ENCODE peak calls at places on chromosomes 5 and 9, in four cellular contexts. W, N, D and E are unnamed samples.

GRCh38 chr5:136058031-136058971 is 29.5 kb downstream of the TGFBI start:
- DNase-seq in D (peak; percentile 99), W (no peak), N (peak; percentile 83), E (peak; percentile 99)

GRCh38 chr9:13529321-13530104 is 250.0 kb upstream of the MPDZ start:
- DNase-seq in W (no peak), N (no peak), D (peak; percentile 39), E (peak; percentile 66)

GRCh38 chr9:19441730-19442129 is 32.9 kb downstream of the ACER2 start:
- DNase-seq in D (no peak), W (no peak), N (no peak), E (no peak)

GRCh38 chr9:136526625-136527066 is 19.2 kb downstream of the NOTCH1 start:
- DNase-seq in D (no peak), N (no peak), W (no peak), E (no peak)

GRCh38 chr9:114779352-114779845 is 26.4 kb downstream of the TNFSF15 start:
- DNase-seq in W (peak; percentile 88), D (peak; percentile 46), N (peak; percentile 89), E (peak; percentile 90)

GRCh38 chr5:116970318-116970717 is 395.7 kb upstream of the SEMA6A start:
- DNase-seq in N (no peak), D (no peak), W (no peak), E (peak; percentile 5)

GRCh38 chr9:16032799-16033198 is 480.0 kb downstream of the CCDC171 start:
- DNase-seq in W (no peak), N (peak; percentile 55), D (peak; percentile 74), E (peak; percentile 94)

GRCh38 chr9:20376780-20377179 is 245.5 kb downstream of the MLLT3 start:
- DNase-seq in W (no peak), N (no peak), D (no peak), E (no peak)

GRCh38 chr5:142716963-142717362 is 31.1 kb upstream of the FGF1 start:
- DNase-seq in W (peak; percentile 54), N (peak; percentile 67), D (peak; percentile 57), E (peak; percentile 58)

GRCh38 chr5:180644129-180644824 is 5.1 kb downstream of the FLT4 start:
- DNase-seq in W (peak; percentile 6), D (no peak), N (no peak), E (no peak)

GRCh38 chr9:101508203-101508602 is 25.4 kb upstream of the RNF20 start:
- DNase-seq in D (no peak), N (no peak), W (no peak), E (no peak)

GRCh38 chr9:86202338-86202882 is 57.0 kb downstream of the C9orf153 start:
- DNase-seq in W (peak; percentile 35), N (peak; percentile 59), D (peak; percentile 40), E (peak; percentile 9)

GRCh38 chr9:9791621-9792020 is 821.2 kb downstream of the PTPRD start:
- DNase-seq in D (peak; percentile 11), N (peak; percentile 25), W (no peak), E (no peak)

GRCh38 chr5:148343603-148344230 is 8.4 kb downstream of the SPINK9 start:
- DNase-seq in N (no peak), W (no peak), D (no peak), E (no peak)

GRCh38 chr5:155004138-155004744 is 9.3 kb upstream of the KIF4B start:
- DNase-seq in W (no peak), N (peak; percentile 56), D (no peak), E (peak; percentile 26)

GRCh38 chr5:80174790-80175189 is 81.1 kb downstream of the SERINC5 start:
- DNase-seq in D (no peak), W (no peak), N (no peak), E (no peak)

GRCh38 chr9:89436963-89437625 is 60.8 kb downstream of the SEMA4D start:
- DNase-seq in D (no peak), N (no peak), W (no peak), E (no peak)

GRCh38 chr5:140000332-140000731 is 42.8 kb downstream of the NRG2 start:
- DNase-seq in W (peak; percentile 47), N (no peak), D (no peak), E (no peak)

GRCh38 chr9:115921301-115921700 is 232.3 kb upstream of the PAPPA start:
- DNase-seq in W (no peak), D (peak; percentile 71), N (no peak), E (no peak)

GRCh38 chr5:158908690-158909325 is 190.9 kb downstream of the EBF1 start:
- DNase-seq in W (no peak), D (no peak), N (no peak), E (no peak)

GRCh38 chr9:90933468-90933867 is 131.8 kb downstream of the SYK start:
- DNase-seq in N (no peak), W (no peak), D (no peak), E (no peak)

GRCh38 chr5:175517824-175518450 is 39.6 kb downstream of the SFXN1 start:
- DNase-seq in N (peak; percentile 5), W (no peak), D (peak; percentile 97), E (no peak)

GRCh38 chr5:424259-425110 is 18.5 kb upstream of the EXOC3 start:
- DNase-seq in D (peak; percentile 58), N (peak; percentile 35), W (no peak), E (no peak)

GRCh38 chr5:74541381-74541781 is 99.1 kb downstream of the ENC1 start:
- DNase-seq in N (peak; percentile 84), D (peak; percentile 55), W (no peak), E (no peak)

GRCh38 chr5:136082390-136083193 is 50.1 kb upstream of the SMAD5 start:
- DNase-seq in D (no peak), N (peak; percentile 71), W (peak; percentile 77), E (peak; percentile 85)

GRCh38 chr5:123283031-123283430 is 140.2 kb downstream of the CEP120 start:
- DNase-seq in D (peak; percentile 20), N (peak; percentile 19), W (no peak), E (peak; percentile 71)

GRCh38 chr9:120941046-120941770 is 14.6 kb upstream of the TRAF1 start:
- DNase-seq in D (peak; percentile 59), W (no peak), N (peak; percentile 82), E (peak; percentile 78)
- H3K4me3 ChIP-seq in D (no peak overlapping the region), W (no peak overlapping the region), N (peak overlapping the region; percentile 38), E (no peak overlapping the region)

GRCh38 chr9:121771851-121772599 is 120.6 kb downstream of the DAB2IP start:
- DNase-seq in N (no peak), W (no peak), D (peak; percentile 48), E (no peak)

GRCh38 chr9:121771418-121771817 is 120.0 kb downstream of the DAB2IP start:
- DNase-seq in N (no peak), D (peak; percentile 22), W (no peak), E (no peak)

GRCh38 chr9:121769939-121770338 is 118.5 kb downstream of the DAB2IP start:
- DNase-seq in D (no peak), W (no peak), N (no peak), E (no peak)

GRCh38 chr9:121772600-121773285 is 121.3 kb downstream of the DAB2IP start:
- DNase-seq in N (no peak), D (no peak), W (peak; percentile 94), E (no peak)

GRCh38 chr9:121770415-121771273 is 119.2 kb downstream of the DAB2IP start:
- DNase-seq in N (no peak), W (no peak), D (peak; percentile 81), E (peak; percentile 18)
- H3K36me3 ChIP-seq in N (no peaks in the 10 kb centered on the region), W (peaks cover 86% of the 10 kb centered on the region), D (peaks cover 14% of the 10 kb centered on the region), E (peaks cover 2% of the 10 kb centered on the region)

GRCh38 chr9:32348289-32348688 is 36.2 kb upstream of the ACO1 start:
- DNase-seq in W (no peak), D (peak; percentile 42), N (no peak), E (no peak)

GRCh38 chr9:32344551-32345182 is 39.8 kb upstream of the ACO1 start:
- DNase-seq in D (no peak), N (no peak), W (no peak), E (no peak)

GRCh38 chr9:32350682-32351081 is 33.8 kb upstream of the ACO1 start:
- DNase-seq in W (no peak), D (peak; percentile 17), N (peak; percentile 62), E (no peak)

GRCh38 chr9:32340401-32340800 is 44.0 kb upstream of the ACO1 start:
- DNase-seq in D (no peak), N (no peak), W (no peak), E (no peak)

DNA sequence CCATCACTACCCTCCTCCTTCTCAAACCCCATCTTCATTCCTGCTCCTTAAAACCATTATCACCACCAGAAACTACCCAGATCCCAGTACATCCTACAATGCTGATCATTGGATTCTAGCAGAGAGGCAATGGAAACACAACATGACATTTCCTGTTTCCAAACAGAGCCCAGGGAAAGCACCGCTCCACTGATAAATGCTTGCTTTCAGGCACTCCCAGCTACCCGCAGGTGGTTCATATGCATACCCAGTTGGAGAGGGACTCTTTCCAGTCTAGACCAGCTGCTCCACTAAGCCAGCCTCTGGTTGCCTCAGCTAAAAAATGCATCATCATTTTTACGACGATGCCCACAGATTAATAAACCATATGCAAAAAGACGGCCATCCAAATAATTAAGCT is 39.2 kb upstream of the ACO1 start:
- DNase-seq in D (no peak), W (no peak), N (no peak), E (no peak)
- H3K4me3 ChIP-seq in D (no peak overlapping the region), W (no peak overlapping the region), N (no peak overlapping the region), E (no peak overlapping the region)

GRCh38 chr5:126561908-126562307 is 33.1 kb downstream of the ALDH7A1 start:
- DNase-seq in D (peak; percentile 4), N (peak; percentile 13), W (no peak), E (peak; percentile 9)
- H3K36me3 ChIP-seq in D (peaks cover 2% of the 10 kb centered on the region), N (peaks cover 24% of the 10 kb centered on the region), W (peaks cover 19% of the 10 kb centered on the region), E (peaks cover 57% of the 10 kb centered on the region)

GRCh38 chr5:87120518-87121314 is 147.0 kb upstream of the RASA1 start:
- DNase-seq in D (peak; percentile 98), N (peak; percentile 100), W (no peak), E (peak; percentile 80)

GRCh38 chr5:87122171-87122977 is 145.3 kb upstream of the RASA1 start:
- DNase-seq in D (no peak), W (no peak), N (no peak), E (no peak)

GRCh38 chr5:87125796-87126195 is 141.9 kb upstream of the RASA1 start:
- DNase-seq in D (peak; percentile 44), N (no peak), W (no peak), E (no peak)

GRCh38 chr5:87119588-87119987 is 148.1 kb upstream of the RASA1 start:
- DNase-seq in W (no peak), N (peak; percentile 25), D (no peak), E (no peak)

DNA sequence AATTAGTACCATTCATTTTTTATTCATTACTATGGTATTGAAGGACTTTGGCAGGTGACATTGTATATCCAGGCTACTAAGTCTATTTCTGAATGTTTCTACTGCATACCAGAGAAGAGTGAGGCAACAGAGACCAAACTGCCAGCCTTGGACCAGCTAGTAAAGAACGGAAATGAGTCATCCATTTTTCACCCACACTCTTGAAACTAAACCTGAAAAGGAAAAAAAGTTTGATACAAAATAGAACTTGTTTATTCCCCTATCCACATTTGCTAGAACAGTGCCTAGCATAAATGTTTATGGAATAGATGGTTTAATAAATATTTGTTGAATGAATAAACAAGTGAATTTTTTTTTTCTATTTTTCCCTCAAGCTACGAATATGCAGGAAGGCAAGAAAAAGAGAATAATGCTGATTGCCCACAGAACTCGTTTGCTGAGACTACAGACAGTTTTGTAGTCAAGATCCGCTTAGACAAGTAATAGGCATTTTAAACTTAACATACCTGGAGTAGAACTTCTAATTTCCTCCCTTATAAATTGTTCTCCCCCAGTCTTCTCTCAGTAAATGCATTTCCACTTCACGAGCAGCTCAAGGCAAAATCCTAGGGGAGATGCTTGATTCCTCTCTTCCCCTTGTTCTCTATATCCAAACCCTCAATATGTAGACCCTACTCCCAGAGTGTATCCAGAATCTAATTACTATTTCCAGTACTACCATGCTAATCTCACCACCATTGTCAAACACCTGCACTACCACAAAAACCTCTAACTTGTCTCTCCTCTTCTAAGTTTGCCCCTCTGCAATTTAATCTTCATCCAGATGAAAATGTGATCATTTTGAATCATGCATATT is 146.1 kb upstream of the RASA1 start:
- DNase-seq in W (peak; percentile 39), N (peak; percentile 96), D (peak; percentile 94), E (peak; percentile 83)
- H3K4me3 ChIP-seq in W (no peak overlapping the region), N (peak overlapping the region; percentile 38), D (no peak overlapping the region), E (peak overlapping the region; percentile 2)